ENCODE peak calls at places on chromosomes 2 and 18, in seven cellular contexts. One of them, this sample, is unnamed.

GRCh38 chr2:164737612-164738081 is 104.0 kb downstream of the COBLL1 start:
- DNase-seq in HCT116: peak
- DNase-seq in AG10803: peak
- DNase-seq in WERI-Rb-1: peak
- DNase-seq in neural progenitor cell: peak
- DNase-seq in dorsolateral prefrontal cortex: peak
- DNase-seq in ovary: peak
- DNase-seq in this sample: peak

GRCh38 chr2:222228046-222228445 is 70.8 kb downstream of the PAX3 start:
- DNase-seq in HCT116: no peak
- DNase-seq in AG10803: no peak
- DNase-seq in WERI-Rb-1: peak
- DNase-seq in neural progenitor cell: no peak
- DNase-seq in dorsolateral prefrontal cortex: no peak
- DNase-seq in ovary: no peak
- DNase-seq in this sample: no peak

GRCh38 chr2:105779394-105779793 is 34.7 kb downstream of the NCK2 start:
- DNase-seq in HCT116: no peak
- DNase-seq in AG10803: no peak
- DNase-seq in WERI-Rb-1: peak
- DNase-seq in neural progenitor cell: no peak
- DNase-seq in dorsolateral prefrontal cortex: no peak
- DNase-seq in ovary: no peak
- DNase-seq in this sample: no peak

GRCh38 chr2:107607054-107607453 is 219.6 kb upstream of the RGPD4 start:
- DNase-seq in HCT116: no peak
- DNase-seq in AG10803: no peak
- DNase-seq in WERI-Rb-1: no peak
- DNase-seq in neural progenitor cell: no peak
- DNase-seq in dorsolateral prefrontal cortex: no peak
- DNase-seq in ovary: no peak
- DNase-seq in this sample: no peak

GRCh38 chr2:130846233-130846632 is 9.5 kb downstream of the ARHGEF4 start:
- DNase-seq in HCT116: no peak
- DNase-seq in AG10803: no peak
- DNase-seq in WERI-Rb-1: no peak
- DNase-seq in neural progenitor cell: no peak
- DNase-seq in dorsolateral prefrontal cortex: no peak
- DNase-seq in ovary: no peak
- DNase-seq in this sample: no peak

GRCh38 chr2:166768393-166769123 is 119.7 kb upstream of the XIRP2 start:
- DNase-seq in HCT116: no peak
- DNase-seq in AG10803: no peak
- DNase-seq in WERI-Rb-1: no peak
- DNase-seq in neural progenitor cell: no peak
- DNase-seq in dorsolateral prefrontal cortex: no peak
- DNase-seq in ovary: no peak
- DNase-seq in this sample: no peak

GRCh38 chr18:48797841-48798255 is 152.9 kb downstream of the SMAD7 start:
- DNase-seq in HCT116: no peak
- DNase-seq in AG10803: no peak
- DNase-seq in WERI-Rb-1: peak
- DNase-seq in neural progenitor cell: no peak
- DNase-seq in dorsolateral prefrontal cortex: no peak
- DNase-seq in ovary: peak
- DNase-seq in this sample: no peak

GRCh38 chr18:49944681-49945080 is 131.3 kb upstream of the ACAA2 start:
- DNase-seq in HCT116: no peak
- DNase-seq in AG10803: no peak
- DNase-seq in WERI-Rb-1: peak
- DNase-seq in neural progenitor cell: no peak
- DNase-seq in dorsolateral prefrontal cortex: no peak
- DNase-seq in ovary: no peak
- DNase-seq in this sample: no peak

DNA sequence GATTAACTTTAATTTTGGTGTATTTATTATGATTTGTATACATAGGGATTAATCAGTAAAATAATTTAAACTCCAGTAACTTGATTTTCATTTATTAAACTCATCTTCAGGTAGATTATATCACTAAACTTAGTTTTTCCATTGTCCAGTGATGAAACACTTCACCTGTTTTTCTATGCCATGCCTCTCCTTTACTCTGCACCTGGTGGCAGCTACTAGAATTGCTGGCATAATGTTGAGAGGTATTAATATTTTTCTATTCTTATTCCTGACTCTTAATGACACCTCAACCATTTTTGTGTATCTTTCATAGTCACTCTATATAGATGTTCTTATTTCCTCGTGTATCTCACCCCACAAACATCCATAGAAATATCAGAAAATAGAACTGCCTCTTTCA is 940.3 kb upstream of the CRIM1 start:
- DNase-seq in HCT116: no peak
- DNase-seq in AG10803: no peak
- DNase-seq in WERI-Rb-1: no peak
- DNase-seq in neural progenitor cell: no peak
- DNase-seq in dorsolateral prefrontal cortex: no peak
- DNase-seq in ovary: no peak
- DNase-seq in this sample: no peak
- TF ChIP-seq CTCF in HCT116: no peak
- TF ChIP-seq CTCF in AG10803: no peak
- TF ChIP-seq CTCF in WERI-Rb-1: peak
- TF ChIP-seq CTCF in neural progenitor cell: peak
- TF ChIP-seq CTCF in dorsolateral prefrontal cortex: no peak
- TF ChIP-seq CTCF in ovary: no peak
- TF ChIP-seq CTCF in this sample: no peak

GRCh38 chr2:187442378-187442777 is 5.7 kb downstream of the CALCRL start:
- DNase-seq in HCT116: no peak
- DNase-seq in AG10803: no peak
- DNase-seq in WERI-Rb-1: no peak
- DNase-seq in neural progenitor cell: no peak
- DNase-seq in dorsolateral prefrontal cortex: no peak
- DNase-seq in ovary: no peak
- DNase-seq in this sample: no peak
- TF ChIP-seq CTCF in HCT116: no peak
- TF ChIP-seq CTCF in AG10803: peak
- TF ChIP-seq CTCF in WERI-Rb-1: no peak
- TF ChIP-seq CTCF in neural progenitor cell: peak
- TF ChIP-seq CTCF in dorsolateral prefrontal cortex: no peak
- TF ChIP-seq CTCF in ovary: no peak
- TF ChIP-seq CTCF in this sample: no peak

GRCh38 chr18:56309104-56309503 is 329.3 kb downstream of the TXNL1 start:
- DNase-seq in HCT116: no peak
- DNase-seq in AG10803: no peak
- DNase-seq in WERI-Rb-1: no peak
- DNase-seq in neural progenitor cell: no peak
- DNase-seq in dorsolateral prefrontal cortex: no peak
- DNase-seq in ovary: no peak
- DNase-seq in this sample: no peak

GRCh38 chr18:56316727-56317126 is 321.7 kb downstream of the TXNL1 start:
- DNase-seq in HCT116: no peak
- DNase-seq in AG10803: no peak
- DNase-seq in WERI-Rb-1: no peak
- DNase-seq in neural progenitor cell: no peak
- DNase-seq in dorsolateral prefrontal cortex: no peak
- DNase-seq in ovary: no peak
- DNase-seq in this sample: no peak

GRCh38 chr18:56314396-56314795 is 324.0 kb downstream of the TXNL1 start:
- DNase-seq in HCT116: no peak
- DNase-seq in AG10803: peak
- DNase-seq in WERI-Rb-1: peak
- DNase-seq in neural progenitor cell: no peak
- DNase-seq in dorsolateral prefrontal cortex: no peak
- DNase-seq in ovary: no peak
- DNase-seq in this sample: no peak

GRCh38 chr18:56315363-56315762 is 323.0 kb downstream of the TXNL1 start:
- DNase-seq in HCT116: no peak
- DNase-seq in AG10803: peak
- DNase-seq in WERI-Rb-1: no peak
- DNase-seq in neural progenitor cell: no peak
- DNase-seq in dorsolateral prefrontal cortex: no peak
- DNase-seq in ovary: no peak
- DNase-seq in this sample: no peak

DNA sequence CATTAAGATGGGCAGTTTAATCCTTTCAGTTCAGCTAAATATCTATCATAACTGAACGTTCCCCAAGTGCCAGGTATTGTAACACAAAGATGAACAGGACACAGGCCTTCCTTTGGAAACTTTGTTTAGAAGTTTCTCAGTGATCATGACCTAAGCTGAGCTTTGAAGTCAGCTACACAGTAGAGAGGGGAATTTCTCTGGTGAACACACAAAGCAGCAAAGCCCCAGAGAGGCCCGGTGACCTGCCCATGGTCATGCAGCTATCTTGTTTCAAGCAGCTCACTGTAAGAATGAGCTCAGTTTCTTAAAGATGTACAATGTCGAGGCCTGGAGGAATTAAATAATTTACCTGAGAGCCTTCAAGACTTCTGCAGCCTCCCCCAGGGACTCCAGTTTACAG is 325.8 kb downstream of the TXNL1 start:
- DNase-seq in HCT116: no peak
- DNase-seq in AG10803: no peak
- DNase-seq in WERI-Rb-1: no peak
- DNase-seq in neural progenitor cell: no peak
- DNase-seq in dorsolateral prefrontal cortex: no peak
- DNase-seq in ovary: no peak
- DNase-seq in this sample: no peak
- TF ChIP-seq CTCF in HCT116: no peak
- TF ChIP-seq CTCF in AG10803: no peak
- TF ChIP-seq CTCF in WERI-Rb-1: no peak
- TF ChIP-seq CTCF in neural progenitor cell: no peak
- TF ChIP-seq CTCF in dorsolateral prefrontal cortex: no peak
- TF ChIP-seq CTCF in ovary: no peak
- TF ChIP-seq CTCF in this sample: no peak

DNA sequence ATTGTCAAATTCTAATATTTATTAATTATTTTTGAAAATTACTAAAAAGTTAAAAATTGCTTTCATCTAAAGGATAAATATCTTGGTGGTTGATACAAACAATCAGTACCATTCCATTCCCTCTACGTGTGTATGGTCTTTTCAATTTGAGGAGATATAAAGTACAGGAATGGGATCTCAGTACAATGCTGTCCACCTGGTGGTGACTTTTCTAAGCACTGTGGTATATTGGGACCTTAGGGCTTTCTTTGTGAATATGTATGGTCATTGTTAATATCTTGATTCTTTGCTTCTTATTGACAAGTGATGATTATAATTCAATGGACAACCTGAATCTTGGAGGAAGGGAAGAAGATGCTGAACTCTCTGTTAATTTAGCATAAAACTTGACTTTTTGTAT is 83.1 kb downstream of the NBEAL1 start:
- DNase-seq in HCT116: peak
- DNase-seq in AG10803: no peak
- DNase-seq in WERI-Rb-1: no peak
- DNase-seq in neural progenitor cell: no peak
- DNase-seq in dorsolateral prefrontal cortex: no peak
- DNase-seq in ovary: no peak
- DNase-seq in this sample: no peak
- TF ChIP-seq CTCF in HCT116: peak
- TF ChIP-seq CTCF in AG10803: peak
- TF ChIP-seq CTCF in WERI-Rb-1: peak
- TF ChIP-seq CTCF in neural progenitor cell: peak
- TF ChIP-seq CTCF in dorsolateral prefrontal cortex: no peak
- TF ChIP-seq CTCF in ovary: no peak
- TF ChIP-seq CTCF in this sample: no peak

GRCh38 chr2:189633392-189633811 is 27.9 kb upstream of the ASNSD1 start:
- DNase-seq in HCT116: no peak
- DNase-seq in AG10803: no peak
- DNase-seq in WERI-Rb-1: no peak
- DNase-seq in neural progenitor cell: no peak
- DNase-seq in dorsolateral prefrontal cortex: no peak
- DNase-seq in ovary: no peak
- DNase-seq in this sample: no peak
- TF ChIP-seq CTCF in HCT116: peak
- TF ChIP-seq CTCF in AG10803: peak
- TF ChIP-seq CTCF in WERI-Rb-1: no peak
- TF ChIP-seq CTCF in neural progenitor cell: peak
- TF ChIP-seq CTCF in dorsolateral prefrontal cortex: no peak
- TF ChIP-seq CTCF in ovary: no peak
- TF ChIP-seq CTCF in this sample: no peak

DNA sequence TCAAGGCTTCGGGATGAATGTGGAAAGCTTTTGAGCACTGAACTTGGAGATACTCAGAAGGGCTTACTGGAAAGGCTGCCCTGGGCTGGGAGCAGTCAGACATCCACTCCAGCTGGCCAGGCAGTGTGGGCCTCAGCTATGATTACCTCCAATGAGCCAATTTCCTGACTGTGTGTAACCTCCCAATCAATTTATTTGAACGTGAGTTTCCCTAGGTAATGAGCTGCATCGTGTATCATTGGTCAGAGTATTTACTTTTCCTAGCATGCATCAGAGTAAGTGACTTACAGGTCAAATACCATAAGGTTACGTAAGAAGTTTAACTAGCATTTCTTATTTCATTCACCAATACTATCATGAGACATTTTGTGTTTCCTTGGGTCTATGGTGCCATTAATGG is 11.0 kb upstream of the CTAGE1 start:
- DNase-seq in HCT116: no peak
- DNase-seq in AG10803: no peak
- DNase-seq in WERI-Rb-1: no peak
- DNase-seq in neural progenitor cell: no peak
- DNase-seq in dorsolateral prefrontal cortex: no peak
- DNase-seq in ovary: no peak
- DNase-seq in this sample: no peak
- TF ChIP-seq CTCF in HCT116: no peak
- TF ChIP-seq CTCF in AG10803: no peak
- TF ChIP-seq CTCF in WERI-Rb-1: no peak
- TF ChIP-seq CTCF in neural progenitor cell: no peak
- TF ChIP-seq CTCF in dorsolateral prefrontal cortex: no peak
- TF ChIP-seq CTCF in ovary: no peak
- TF ChIP-seq CTCF in this sample: no peak